ENCODE peak calls at places on chromosome 17, in five cellular contexts. A is dorsolateral prefrontal cortex, E is stomach, D is fibroblast of lung, O is uterus. F is an unnamed sample.

GRCh38 chr17:80033840-80034239 is 1.8 kb downstream of the TBC1D16 start:
- DNase-seq in D (no peak), A (no peak), O (no peak), E (no peak), F (no peak)

GRCh38 chr17:57552114-57552601 is 192.9 kb downstream of the CCDC182 start:
- DNase-seq in D (peak; percentile 34), E (no peak), O (peak; percentile 40), A (no peak), F (peak; percentile 8)

GRCh38 chr17:8836821-8837426 is 30.6 kb downstream of the PIK3R6 start:
- DNase-seq in A (no peak), E (no peak), D (no peak), O (no peak), F (no peak)

GRCh38 chr17:65914784-65915342 is 277.1 kb downstream of the CEP112 start:
- DNase-seq in D (no peak), O (no peak), E (no peak), A (no peak), F (peak; percentile 87)

GRCh38 chr17:9022553-9023388 is 1.5 kb downstream of the NTN1 start:
- DNase-seq in E (no peak), D (peak; percentile 11), O (no peak), A (no peak), F (no peak)

GRCh38 chr17:17028059-17028877 is 14.0 kb upstream of the MPRIP start:
- DNase-seq in E (peak; percentile 92), A (peak; percentile 45), O (no peak), D (peak; percentile 51), F (no peak)

GRCh38 chr17:47789611-47790520 is 31.7 kb downstream of the OSBPL7 start:
- DNase-seq in E (peak; percentile 62), O (no peak), A (peak; percentile 75), D (peak; percentile 44), F (no peak)

GRCh38 chr17:79216391-79216790 is 141.8 kb downstream of the ENGASE start:
- DNase-seq in E (no peak), O (no peak), D (no peak), A (no peak), F (no peak)

GRCh38 chr17:63434951-63435571 is 11.0 kb downstream of the CYB561 start:
- DNase-seq in D (peak; percentile 29), O (peak; percentile 50), E (peak; percentile 96), A (peak; percentile 84), F (no peak)

GRCh38 chr17:65463242-65463641 is 98.2 kb downstream of the AXIN2 start:
- DNase-seq in A (no peak), O (peak; percentile 63), E (peak; percentile 26), D (peak; percentile 94), F (no peak)

GRCh38 chr17:47719411-47720152 is 13.5 kb upstream of the TBX21 start:
- DNase-seq in O (no peak), A (no peak), D (peak; percentile 57), E (no peak), F (no peak)

GRCh38 chr17:50564916-50565315 is 4.4 kb downstream of the CACNA1G start:
- DNase-seq in A (no peak), O (peak; percentile 89), D (peak; percentile 77), E (no peak), F (no peak)

GRCh38 chr17:45747907-45748306 is 36.2 kb upstream of the CRHR1 start:
- DNase-seq in E (no peak), D (no peak), A (peak; percentile 45), O (no peak), F (no peak)

GRCh38 chr17:37054894-37055293 is 106.1 kb downstream of the AATF start:
- DNase-seq in O (no peak), D (no peak), A (no peak), E (no peak), F (no peak)

GRCh38 chr17:42704495-42705494 is 22.5 kb downstream of the CNTNAP1 start:
- DNase-seq in D (no peak), A (no peak), E (no peak), O (no peak), F (peak; percentile 84)

GRCh38 chr17:5758651-5759050 is 174.3 kb upstream of the NLRP1 start:
- DNase-seq in O (no peak), E (no peak), D (no peak), A (no peak), F (peak; percentile 60)

GRCh38 chr17:34598161-34598776 is 18.9 kb downstream of the TMEM132E start:
- DNase-seq in A (peak; percentile 78), D (no peak), O (no peak), E (no peak), F (no peak)

GRCh38 chr17:9037741-9038140 is 16.4 kb downstream of the NTN1 start:
- DNase-seq in A (no peak), D (no peak), E (no peak), O (no peak), F (no peak)

GRCh38 chr17:49031965-49032928 is 35.1 kb downstream of the IGF2BP1 start:
- DNase-seq in A (no peak), E (peak; percentile 49), O (peak; percentile 25), D (peak; percentile 85), F (peak; percentile 40)

GRCh38 chr17:61000911-61001310 is 323.3 kb downstream of the BCAS3 start:
- DNase-seq in E (no peak), A (no peak), O (no peak), D (peak; percentile 88), F (no peak)

GRCh38 chr17:64496348-64496785 is 487 bp downstream of the POLG2 start:
- DNase-seq in A (no peak), D (no peak), E (no peak), O (no peak), F (no peak)

GRCh38 chr17:75998327-75998795 is 2.3 kb upstream of the CDK3 start:
- DNase-seq in E (no peak), O (no peak), A (no peak), D (no peak), F (no peak)

GRCh38 chr17:82722341-82723013 is 6.0 kb downstream of the FN3KRP start:
- DNase-seq in A (no peak), O (no peak), D (no peak), E (no peak), F (no peak)

GRCh38 chr17:22268214-22268911 is 576.0 kb downstream of the KCNJ18 start:
- DNase-seq in D (no peak), O (no peak), E (peak; percentile 24), A (no peak), F (no peak)

GRCh38 chr17:28724500-28725165 is 1.4 kb downstream of the TLCD1 start:
- DNase-seq in E (no peak), A (no peak), O (no peak), D (no peak), F (no peak)

GRCh38 chr17:29140631-29141483 is 39.3 kb downstream of the MYO18A start:
- DNase-seq in A (no peak), D (peak; percentile 49), E (no peak), O (no peak), F (no peak)

GRCh38 chr17:64739316-64740058 is 77.4 kb upstream of the SMURF2 start:
- DNase-seq in O (no peak), A (no peak), E (no peak), D (peak; percentile 39), F (no peak)

GRCh38 chr17:15659663-15660062 is 24.4 kb downstream of the TRIM16 start:
- DNase-seq in O (no peak), A (no peak), E (peak; percentile 86), D (no peak), F (no peak)

GRCh38 chr17:38745545-38745944 is 2.6 kb downstream of the PCGF2 start:
- DNase-seq in A (no peak), D (no peak), E (no peak), O (no peak), F (no peak)

GRCh38 chr17:49422714-49423113 is 8.0 kb upstream of the PHB1 start:
- DNase-seq in O (no peak), D (no peak), E (no peak), A (no peak), F (no peak)

GRCh38 chr17:71180801-71181385 is 939.9 kb upstream of the SOX9 start:
- DNase-seq in D (peak; percentile 74), A (no peak), E (no peak), O (peak; percentile 20), F (no peak)

GRCh38 chr17:28405632-28406477 is at the start of gene SLC46A1:
- DNase-seq in O (peak; percentile 61), D (no peak), E (peak; percentile 65), A (peak; percentile 83), F (no peak)

GRCh38 chr17:72407336-72408121 is 286.7 kb downstream of the SOX9 start:
- DNase-seq in D (peak; percentile 96), E (peak; percentile 81), A (peak; percentile 67), O (peak; percentile 67), F (no peak)

GRCh38 chr17:73833779-73834613 is 189.8 kb upstream of the SDK2 start:
- DNase-seq in A (no peak), O (no peak), E (no peak), D (no peak), F (no peak)
- H3K4me3 ChIP-seq in A (no peak overlapping the region), O (no peak overlapping the region), E (no peak overlapping the region), D (no peak overlapping the region), F (no peak overlapping the region)

DNA sequence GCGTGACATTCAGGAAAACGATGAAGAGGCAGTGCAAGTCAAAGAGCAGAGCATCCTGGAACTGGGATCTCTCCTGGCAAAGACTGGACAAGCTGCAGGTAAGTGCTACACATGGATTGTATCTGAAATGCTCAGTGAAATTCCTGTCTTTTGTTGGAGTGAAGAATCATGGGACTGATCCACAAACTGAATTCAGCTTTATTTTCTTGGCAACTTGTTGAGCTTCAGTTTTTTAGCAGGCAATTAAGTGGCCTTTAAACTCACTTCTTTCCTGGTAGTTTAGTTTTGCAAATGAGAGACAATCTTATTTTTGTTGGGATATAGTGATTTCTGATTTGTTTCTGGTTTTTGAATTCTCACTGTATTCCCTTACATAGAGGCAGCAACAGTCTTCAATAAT is 2.6 kb downstream of the PSMD11 start:
- DNase-seq in O (no peak), A (no peak), E (no peak), D (no peak), F (no peak)
- H3K4me3 ChIP-seq in O (no peak overlapping the region), A (no peak overlapping the region), E (no peak overlapping the region), D (no peak overlapping the region), F (no peak overlapping the region)

GRCh38 chr17:835263-835662 is 53.1 kb downstream of the MRM3 start:
- DNase-seq in A (no peak), O (peak; percentile 54), E (no peak), D (peak; percentile 92), F (no peak)

GRCh38 chr17:834136-834535 is 52.0 kb downstream of the MRM3 start:
- DNase-seq in A (no peak), O (no peak), D (no peak), E (no peak), F (no peak)

GRCh38 chr17:841313-841712 is 59.2 kb downstream of the MRM3 start:
- DNase-seq in D (no peak), O (no peak), A (no peak), E (no peak), F (no peak)

GRCh38 chr17:838486-838885 is 56.3 kb downstream of the MRM3 start:
- DNase-seq in D (peak; percentile 39), O (no peak), A (no peak), E (no peak), F (no peak)

DNA sequence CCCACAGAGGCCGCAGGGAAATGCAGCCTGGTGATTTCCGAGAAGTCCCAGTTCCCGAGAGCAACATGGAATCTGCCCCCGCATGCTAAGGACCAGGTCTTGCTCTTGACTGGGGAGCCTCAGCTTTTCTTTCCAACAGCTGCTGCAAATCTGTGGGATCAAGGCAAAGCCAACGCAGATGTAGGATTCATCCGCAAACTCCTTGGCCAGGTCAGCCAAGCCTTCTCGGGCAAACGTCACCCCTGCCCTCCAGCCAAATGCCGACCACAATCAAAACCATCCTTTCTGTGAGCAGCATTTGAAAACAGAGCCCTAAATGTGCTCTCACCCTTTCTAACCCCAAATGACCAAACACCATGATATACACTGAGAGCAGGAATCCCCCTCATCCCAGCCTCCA is 54.0 kb downstream of the MRM3 start:
- DNase-seq in E (no peak), A (no peak), D (peak; percentile 34), O (peak; percentile 34), F (no peak)
- H3K4me3 ChIP-seq in E (no peak overlapping the region), A (no peak overlapping the region), D (no peak overlapping the region), O (no peak overlapping the region), F (no peak overlapping the region)

GRCh38 chr17:1259910-1260389 is 10.3 kb upstream of the BHLHA9 start:
- DNase-seq in D (peak; percentile 27), E (no peak), A (no peak), O (no peak), F (no peak)
- H3K4me3 ChIP-seq in D (peak overlapping the region; percentile 65), E (peak overlapping the region; percentile 56), A (peak overlapping the region; percentile 35), O (peak overlapping the region; percentile 40), F (no peak overlapping the region)

F was measured in GM12864.